ENCODE peak calls at places on chromosome 22, in seven cellular contexts. D is GM12865, A is A549, Q is IMR-90, O is esophagus squamous epithelium, G is H9, H is breast epithelium. R is an unnamed sample.

GRCh38 chr22:23119492-23120414 is 22.0 kb downstream of the RSPH14 start:
- DNase-seq in O (no peak), G (no peak), Q (no peak), A (no peak), H (no peak), D (peak), R (peak)

GRCh38 chr22:32803020-32803758 is 1.7 kb downstream of the TIMP3 start:
- DNase-seq in Q (peak), H (no peak), D (no peak), A (no peak), O (no peak), G (no peak), R (peak)

GRCh38 chr22:32542332-32543019 is 67.9 kb downstream of the FBXO7 start:
- DNase-seq in Q (no peak), H (no peak), O (no peak), A (no peak), D (no peak), G (no peak), R (no peak)

GRCh38 chr22:37485714-37486223 is 415 bp downstream of the MFNG start:
- DNase-seq in D (peak), Q (no peak), G (no peak), A (no peak), O (no peak), H (no peak), R (peak)

GRCh38 chr22:43858156-43858895 is 4.0 kb downstream of the SULT4A1 start:
- DNase-seq in Q (no peak), H (peak), O (no peak), A (no peak), D (no peak), G (peak), R (no peak)

GRCh38 chr22:50141462-50141861 is 29.1 kb upstream of the PANX2 start:
- DNase-seq in D (no peak), H (no peak), G (no peak), Q (no peak), A (no peak), O (no peak), R (no peak)

GRCh38 chr22:34055525-34056200 is 135.4 kb upstream of the LARGE1 start:
- DNase-seq in D (peak), A (peak), G (peak), Q (no peak), H (no peak), O (no peak), R (peak)

GRCh38 chr22:44735518-44736428 is 16.6 kb upstream of the ARHGAP8 start:
- DNase-seq in G (peak), O (no peak), Q (peak), D (peak), H (peak), A (peak), R (peak)

GRCh38 chr22:50488886-50489285 is 2.2 kb downstream of the MIOX start:
- DNase-seq in D (no peak), O (no peak), H (no peak), A (no peak), G (no peak), Q (no peak), R (no peak)

GRCh38 chr22:41491379-41492100 is 22.6 kb downstream of the ACO2 start:
- DNase-seq in A (no peak), Q (peak), G (no peak), H (no peak), D (no peak), O (no peak), R (no peak)

GRCh38 chr22:32613773-32614172 is 139.2 kb downstream of the FBXO7 start:
- DNase-seq in H (no peak), A (no peak), O (no peak), G (no peak), Q (no peak), D (no peak), R (no peak)

GRCh38 chr22:37045958-37046357 is 5.6 kb upstream of the KCTD17 start:
- DNase-seq in H (no peak), G (no peak), A (peak), Q (peak), O (no peak), D (peak), R (peak)

GRCh38 chr22:23751441-23751996 is 607 bp upstream of the ZNF70 start:
- DNase-seq in G (peak), A (peak), Q (no peak), D (no peak), H (no peak), O (no peak), R (peak)

GRCh38 chr22:22161924-22162851 is 82.4 kb upstream of the VPREB1 start:
- DNase-seq in H (no peak), Q (no peak), D (peak), O (no peak), G (no peak), A (no peak), R (no peak)

GRCh38 chr22:35540600-35541253 is at the start of gene RASD2:
- DNase-seq in H (no peak), G (peak), A (peak), D (peak), Q (peak), O (no peak), R (peak)

GRCh38 chr22:23282089-23282501 is 101.8 kb downstream of the BCR start:
- DNase-seq in O (no peak), H (peak), D (no peak), A (peak), G (no peak), Q (peak), R (no peak)

GRCh38 chr22:24695958-24696511 is 78.5 kb downstream of the PIWIL3 start:
- DNase-seq in D (no peak), G (peak), Q (peak), H (no peak), O (no peak), A (no peak), R (no peak)

GRCh38 chr22:34841321-34841901 is 224.5 kb upstream of the ISX start:
- DNase-seq in Q (no peak), O (no peak), H (no peak), A (no peak), G (peak), D (no peak), R (no peak)

GRCh38 chr22:41094036-41094435 is 1.6 kb downstream of the EP300 start:
- DNase-seq in O (no peak), D (peak), Q (peak), H (no peak), A (peak), G (no peak), R (peak)

GRCh38 chr22:47000888-47001287 is 238.4 kb downstream of the TBC1D22A start:
- DNase-seq in G (no peak), O (no peak), Q (no peak), D (no peak), H (no peak), A (no peak), R (no peak)

GRCh38 chr22:37163618-37164534 is 14.2 kb upstream of the IL2RB start:
- DNase-seq in Q (no peak), D (peak), H (no peak), A (no peak), G (no peak), O (no peak), R (peak)

GRCh38 chr22:42335839-42336378 is 65.5 kb upstream of the TCF20 start:
- DNase-seq in D (no peak), A (no peak), Q (no peak), G (no peak), O (no peak), H (no peak), R (no peak)

GRCh38 chr22:33919591-33920501 is at the start of gene LARGE1:
- DNase-seq in G (peak), D (peak), Q (peak), O (no peak), A (peak), H (peak), R (no peak)

GRCh38 chr22:27213291-27213690 is 555.9 kb downstream of the MIAT start:
- DNase-seq in A (no peak), G (peak), D (no peak), O (no peak), H (no peak), Q (no peak), R (no peak)
- TF ChIP-seq CTCF in A (no peak), G (no peak), D (no peak), O (no peak), H (no peak), Q (no peak), R (no peak)

GRCh38 chr22:48745842-48746788 is 1081.6 kb downstream of the BRD1 start:
- DNase-seq in A (no peak), D (no peak), Q (no peak), G (peak), O (no peak), H (peak), R (no peak)
- TF ChIP-seq CTCF in A (no peak), D (no peak), Q (no peak), G (no peak), O (no peak), H (no peak), R (no peak)

GRCh38 chr22:21022955-21023614 is 8.1 kb downstream of the P2RX6 start:
- DNase-seq in G (no peak), H (no peak), A (no peak), O (no peak), D (no peak), Q (no peak), R (no peak)
- TF ChIP-seq CTCF in G (peak), H (no peak), A (no peak), O (no peak), D (no peak), Q (no peak), R (no peak)

DNA sequence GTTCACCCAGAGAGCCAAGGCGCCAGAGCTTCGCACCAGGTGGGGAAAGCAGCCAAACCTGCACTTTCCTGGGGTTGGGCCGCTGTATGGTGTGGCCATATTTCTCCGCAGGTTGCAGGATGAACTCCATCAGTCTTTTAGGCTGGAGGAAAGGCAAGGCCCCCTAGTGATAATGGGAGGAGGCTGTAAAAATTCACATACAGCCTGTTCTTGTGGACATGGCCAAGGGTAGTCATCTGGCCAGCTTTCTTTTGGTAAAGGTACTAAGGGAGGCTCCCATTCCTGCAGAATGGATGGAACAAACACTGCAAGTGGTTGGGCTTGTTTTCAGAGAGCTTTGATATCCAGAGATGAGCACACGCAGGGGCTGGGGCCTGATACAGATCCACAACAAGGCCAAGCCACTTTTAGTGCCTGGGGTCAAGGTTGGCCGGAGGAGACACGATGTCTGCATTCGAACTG is 29.6 kb downstream of the C22orf31 start:
- DNase-seq in G (no peak), O (no peak), D (no peak), Q (no peak), A (no peak), H (no peak), R (no peak)
- TF ChIP-seq CTCF in G (no peak), O (no peak), D (no peak), Q (no peak), A (no peak), H (no peak), R (no peak)

DNA sequence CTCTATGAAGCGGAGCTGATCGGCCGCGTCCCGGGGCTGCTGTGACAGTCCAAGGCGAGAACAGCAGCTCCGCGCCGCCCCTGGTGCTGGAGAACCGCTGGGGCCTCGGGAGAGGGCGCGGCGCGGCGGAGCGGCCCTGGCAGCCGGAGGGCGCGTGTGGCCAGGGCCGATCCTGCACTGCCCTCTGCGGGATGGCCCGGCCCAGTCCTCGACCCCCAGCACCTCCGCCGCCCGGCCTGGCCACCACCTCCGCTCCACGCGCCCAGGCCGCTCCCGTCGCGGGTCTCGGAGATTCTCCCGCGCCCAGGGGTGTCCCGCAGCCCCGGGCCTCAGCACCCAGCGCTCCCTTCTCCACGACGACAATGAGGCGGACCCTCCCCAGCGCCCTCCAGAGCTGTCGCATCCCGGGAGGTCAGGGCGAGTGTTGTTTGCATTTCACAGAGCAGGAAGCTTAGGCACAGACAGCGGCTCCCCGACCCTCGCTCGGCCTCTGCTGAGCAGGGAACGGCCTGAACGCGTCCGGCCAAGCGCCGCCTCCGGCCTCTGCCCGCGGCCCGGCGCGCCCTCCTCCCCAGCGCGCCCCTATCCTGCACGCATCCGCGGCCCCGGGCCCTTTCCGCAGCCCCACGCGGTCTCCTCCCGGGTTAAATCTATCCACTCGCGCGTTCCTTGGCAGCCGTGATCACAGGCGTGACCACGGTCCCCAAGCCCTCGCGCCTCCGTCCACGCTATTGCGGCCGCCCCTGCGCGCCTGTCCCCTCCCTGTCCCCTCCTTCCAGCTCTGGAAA is 109.7 kb downstream of the WNT7B start:
- DNase-seq in D (no peak), A (no peak), Q (no peak), H (no peak), O (no peak), G (peak), R (no peak)
- TF ChIP-seq CTCF in D (no peak), A (no peak), Q (peak), H (no peak), O (no peak), G (peak), R (no peak)

GRCh38 chr22:30969532-30970355 is 679 bp downstream of the TUG1 start:
- DNase-seq in Q (peak), G (peak), H (no peak), A (peak), D (peak), O (no peak), R (peak)
- TF ChIP-seq CTCF in Q (peak), G (no peak), H (no peak), A (peak), D (no peak), O (no peak), R (no peak)

R was measured in activated CD8-positive, alpha-beta T cell treated with anti-CD3 and anti-CD28 coated beads for 36 hours.